ENCODE peak calls at places on chromosomes 16 and 17, in seven cellular contexts. K is cardiac muscle cell; B is CD4-positive, alpha-beta memory T cell; D is tibial nerve; P is T-helper 17 cell; R is AG04450; Y is A549. A is an unnamed sample.

GRCh38 chr17:66349549-66350245 is 47.3 kb downstream of the PRKCA start:
- DNase-seq in K (no peak), B (no peak), D (no peak), P (no peak), R (no peak), Y (no peak), A (no peak)

GRCh38 chr16:85924675-85925074 is 25.7 kb downstream of the IRF8 start:
- DNase-seq in K (peak; percentile 35), B (no peak), D (no peak), P (no peak), R (no peak), Y (no peak), A (no peak)

GRCh38 chr16:14553447-14553846 is 76.6 kb downstream of the PARN start:
- DNase-seq in K (no peak), B (no peak), D (no peak), P (no peak), R (no peak), Y (no peak), A (no peak)

GRCh38 chr17:57249520-57249919 is 6.8 kb upstream of the MSI2 start:
- DNase-seq in K (no peak), B (no peak), D (no peak), P (no peak), R (no peak), Y (no peak), A (no peak)

GRCh38 chr17:43691317-43691693 is 29.6 kb upstream of the MEOX1 start:
- DNase-seq in K (no peak), B (no peak), D (no peak), P (no peak), R (no peak), Y (no peak), A (no peak)

GRCh38 chr17:76697702-76698465 is 12.9 kb downstream of the MXRA7 start:
- DNase-seq in K (peak; percentile 78), B (no peak), D (no peak), P (no peak), R (no peak), Y (no peak), A (no peak)

GRCh38 chr16:3904875-3905274 is 24.4 kb upstream of the CREBBP start:
- DNase-seq in K (no peak), B (no peak), D (no peak), P (no peak), R (no peak), Y (no peak), A (no peak)

GRCh38 chr17:69268442-69269068 is 39.9 kb upstream of the ABCA10 start:
- DNase-seq in K (peak; percentile 44), B (no peak), D (no peak), P (no peak), R (no peak), Y (peak; percentile 47), A (no peak)

DNA sequence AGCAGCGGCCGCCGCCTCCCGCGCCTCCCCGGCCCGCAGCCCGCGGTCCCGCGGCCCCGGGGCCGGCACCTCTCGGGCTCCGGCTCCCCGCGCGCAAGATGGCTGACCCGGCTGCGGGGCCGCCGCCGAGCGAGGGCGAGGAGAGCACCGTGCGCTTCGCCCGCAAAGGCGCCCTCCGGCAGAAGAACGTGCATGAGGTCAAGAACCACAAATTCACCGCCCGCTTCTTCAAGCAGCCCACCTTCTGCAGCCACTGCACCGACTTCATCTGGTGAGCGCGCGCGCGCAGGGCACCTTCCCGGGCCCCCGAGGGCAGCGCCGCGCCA is 258 bp downstream of the PRKCB start:
- DNase-seq in K (no peak), B (no peak), D (no peak), P (no peak), R (no peak), Y (no peak), A (no peak)
- H3K9me3 ChIP-seq in K (no peaks in the 10 kb centered on the region), B (no peaks in the 10 kb centered on the region), D (no peaks in the 10 kb centered on the region), P (no peaks in the 10 kb centered on the region), R (peaks cover 2% of the 10 kb centered on the region), Y (no peaks in the 10 kb centered on the region), A (no peaks in the 10 kb centered on the region)

DNA sequence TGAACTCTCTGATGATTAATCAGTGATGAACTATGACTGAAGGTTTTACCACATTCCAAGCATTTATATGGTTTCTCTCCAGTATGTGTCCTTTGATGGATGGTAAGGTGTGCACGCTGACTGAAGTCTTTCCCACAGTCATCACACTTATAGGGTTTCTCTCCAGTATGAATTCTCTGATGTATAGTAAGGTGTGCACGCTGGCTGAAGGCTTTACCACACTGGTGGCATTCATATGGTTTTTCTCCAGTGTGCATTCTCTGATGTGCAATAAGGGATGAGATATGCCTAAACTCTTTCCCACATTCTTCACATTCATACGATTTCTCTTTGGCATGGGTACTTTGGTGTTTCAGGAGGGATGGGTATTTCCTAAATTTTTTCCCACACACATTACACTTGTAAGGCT is 16.4 kb downstream of the ZNF287 start:
- DNase-seq in K (no peak), B (no peak), D (no peak), P (no peak), R (no peak), Y (peak; percentile 24), A (no peak)
- H3K9me3 ChIP-seq in K (peaks cover 3% of the 10 kb centered on the region), B (peaks cover 66% of the 10 kb centered on the region), D (peaks cover 93% of the 10 kb centered on the region), P (peaks cover 46% of the 10 kb centered on the region), R (peaks cover 26% of the 10 kb centered on the region), Y (peaks cover 99% of the 10 kb centered on the region), A (peaks cover 25% of the 10 kb centered on the region)

GRCh38 chr17:61701334-61701733 is 110.3 kb upstream of the NACA2 start:
- DNase-seq in K (no peak), B (no peak), D (no peak), P (no peak), R (no peak), Y (no peak), A (no peak)

GRCh38 chr17:61699032-61699431 is 108.0 kb upstream of the NACA2 start:
- DNase-seq in K (no peak), B (no peak), D (no peak), P (no peak), R (no peak), Y (no peak), A (no peak)

GRCh38 chr17:61701978-61702377 is 111.0 kb upstream of the NACA2 start:
- DNase-seq in K (no peak), B (no peak), D (no peak), P (no peak), R (no peak), Y (no peak), A (no peak)

GRCh38 chr17:61699694-61700093 is 108.7 kb upstream of the NACA2 start:
- DNase-seq in K (no peak), B (no peak), D (no peak), P (no peak), R (no peak), Y (no peak), A (no peak)

DNA sequence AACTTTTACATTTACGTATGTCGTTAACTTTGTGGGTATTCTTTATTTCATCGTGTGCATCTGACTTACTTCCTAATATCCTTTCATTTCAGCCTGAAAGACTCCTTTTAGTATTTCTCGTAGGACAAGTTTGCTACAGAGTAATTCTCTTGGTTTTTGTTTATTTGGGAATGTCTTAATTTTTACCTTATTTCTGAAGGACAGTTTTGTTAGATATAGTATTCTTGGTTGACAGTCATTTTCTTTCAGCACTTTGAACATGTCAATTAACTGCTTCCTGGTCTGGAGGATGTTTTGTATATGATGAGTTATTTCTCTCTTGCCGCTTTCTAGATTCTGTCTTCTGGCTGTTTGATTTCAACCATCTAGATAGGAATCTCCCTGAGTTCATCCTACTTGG is 109.2 kb upstream of the NACA2 start:
- DNase-seq in K (no peak), B (no peak), D (no peak), P (no peak), R (no peak), Y (no peak), A (peak; percentile 1)
- H3K9me3 ChIP-seq in K (no peaks in the 10 kb centered on the region), B (peaks cover 22% of the 10 kb centered on the region), D (peaks cover 32% of the 10 kb centered on the region), P (peaks cover 6% of the 10 kb centered on the region), R (peaks cover 3% of the 10 kb centered on the region), Y (peaks cover 41% of the 10 kb centered on the region), A (no peaks in the 10 kb centered on the region)

GRCh38 chr17:54455251-54455868 is 445.3 kb upstream of the TOM1L1 start:
- DNase-seq in K (no peak), B (no peak), D (no peak), P (no peak), R (no peak), Y (peak; percentile 4), A (no peak)
- H3K9me3 ChIP-seq in K (peaks cover 14% of the 10 kb centered on the region), B (peaks cover 6% of the 10 kb centered on the region), D (peaks cover 3% of the 10 kb centered on the region), P (no peaks in the 10 kb centered on the region), R (peaks cover 11% of the 10 kb centered on the region), Y (peaks cover 21% of the 10 kb centered on the region), A (peaks cover 5% of the 10 kb centered on the region)

GRCh38 chr17:22514767-22515320 is 822.5 kb downstream of the KCNJ18 start:
- DNase-seq in K (no peak), B (no peak), D (no peak), P (no peak), R (no peak), Y (no peak), A (no peak)
- H3K9me3 ChIP-seq in K (no peaks in the 10 kb centered on the region), B (no peaks in the 10 kb centered on the region), D (no peaks in the 10 kb centered on the region), P (no peaks in the 10 kb centered on the region), R (peaks cover 56% of the 10 kb centered on the region), Y (no peaks in the 10 kb centered on the region), A (peaks cover 3% of the 10 kb centered on the region)

GRCh38 chr16:27243725-27244362 is 24.7 kb downstream of the NSMCE1 start:
- DNase-seq in K (no peak), B (no peak), D (no peak), P (no peak), R (no peak), Y (no peak), A (no peak)
- H3K9me3 ChIP-seq in K (no peaks in the 10 kb centered on the region), B (no peaks in the 10 kb centered on the region), D (no peaks in the 10 kb centered on the region), P (no peaks in the 10 kb centered on the region), R (no peaks in the 10 kb centered on the region), Y (no peaks in the 10 kb centered on the region), A (no peaks in the 10 kb centered on the region)